ENCODE peak calls at places on chromosomes 6 and 20, in five cellular contexts. L, V, X, C and R are unnamed samples.

GRCh38 chr6:139757766-139758655 is 383.6 kb upstream of the CITED2 start:
- DNase-seq in L (no peak), V (no peak), X (no peak), C (no peak), R (no peak)

GRCh38 chr20:43988867-43989266 is 74.2 kb downstream of the TOX2 start:
- DNase-seq in L (no peak), V (no peak), X (no peak), C (no peak), R (no peak)

GRCh38 chr20:40506567-40506966 is 182.5 kb downstream of the MAFB start:
- DNase-seq in L (peak; percentile 97), V (peak; percentile 32), X (peak; percentile 89), C (peak; percentile 74), R (peak; percentile 40)

GRCh38 chr20:43536817-43537440 is 21.9 kb upstream of the SGK2 start:
- DNase-seq in L (no peak), V (no peak), X (no peak), C (no peak), R (no peak)

GRCh38 chr20:32062776-32063170 is 10.7 kb downstream of the HCK start:
- DNase-seq in L (no peak), V (peak; percentile 13), X (peak; percentile 48), C (no peak), R (peak; percentile 57)

GRCh38 chr6:329888-330691 is 37.8 kb downstream of the DUSP22 start:
- DNase-seq in L (no peak), V (no peak), X (no peak), C (no peak), R (no peak)

GRCh38 chr6:37535701-37536461 is 36.2 kb upstream of the CCDC167 start:
- DNase-seq in L (no peak), V (peak; percentile 50), X (no peak), C (no peak), R (no peak)

GRCh38 chr6:112468359-112468758 is 121.2 kb downstream of the RFPL4B start:
- DNase-seq in L (peak; percentile 68), V (no peak), X (no peak), C (no peak), R (no peak)

GRCh38 chr6:44049163-44049988 is 77.9 kb downstream of the MRPL14 start:
- DNase-seq in L (no peak), V (no peak), X (no peak), C (no peak), R (no peak)

GRCh38 chr20:36824142-36824940 is 50.8 kb upstream of the DSN1 start:
- DNase-seq in L (no peak), V (no peak), X (no peak), C (no peak), R (no peak)

GRCh38 chr20:3119044-3119443 is 34.5 kb upstream of the AVP start:
- DNase-seq in L (no peak), V (no peak), X (no peak), C (no peak), R (no peak)

GRCh38 chr20:37796121-37796520 is 102.3 kb downstream of the CTNNBL1 start:
- DNase-seq in L (no peak), V (no peak), X (no peak), C (no peak), R (no peak)

GRCh38 chr20:25309395-25310267 is 61.7 kb downstream of the PYGB start:
- DNase-seq in L (peak; percentile 85), V (peak; percentile 29), X (no peak), C (peak; percentile 74), R (no peak)

GRCh38 chr6:135212020-135212806 is 31.1 kb downstream of the MYB start:
- DNase-seq in L (peak; percentile 25), V (peak; percentile 50), X (no peak), C (no peak), R (no peak)

GRCh38 chr6:157830354-157831017 is 7.4 kb downstream of the SNX9 start:
- DNase-seq in L (no peak), V (no peak), X (no peak), C (no peak), R (no peak)

GRCh38 chr6:118982256-118982911 is 47.4 kb upstream of the MCM9 start:
- DNase-seq in L (no peak), V (no peak), X (no peak), C (no peak), R (no peak)

GRCh38 chr20:45346291-45346718 is 1.9 kb downstream of the SDC4 start:
- DNase-seq in L (no peak), V (no peak), X (no peak), C (no peak), R (no peak)